ENCODE peak calls at places on chromosome 21, in ten cellular contexts. V, U, I, F, X, Y, O, P, Z and H are unnamed samples.
A peak's percentile ranks its signal among the peaks of the same experiment; 100 is the strongest.

GRCh38 chr21:15617968-15618367 is 111.8 kb upstream of the USP25 start:
- DNase-seq in V (peak; percentile 73), U (no peak), I (no peak), F (no peak), X (no peak), Y (no peak), O (peak; percentile 83), P (no peak), Z (no peak), H (no peak)

GRCh38 chr21:45997205-45997494 is 15.6 kb downstream of the COL6A1 start:
- DNase-seq in V (no peak), U (no peak), I (no peak), F (no peak), X (no peak), Y (no peak), O (no peak), P (no peak), Z (no peak), H (no peak)

GRCh38 chr21:31905444-31906400 is 32.9 kb downstream of the HUNK start:
- DNase-seq in V (peak; percentile 59), U (no peak), I (no peak), F (no peak), X (no peak), Y (peak; percentile 27), O (no peak), P (no peak), Z (no peak), H (no peak)

GRCh38 chr21:15141236-15141970 is 76.6 kb upstream of the NRIP1 start:
- DNase-seq in V (no peak), U (no peak), I (no peak), F (no peak), X (no peak), Y (no peak), O (no peak), P (peak; percentile 89), Z (peak; percentile 9), H (no peak)

GRCh38 chr21:24895885-24896734 is 711.2 kb downstream of the MRPL39 start:
- DNase-seq in V (peak; percentile 37), U (peak; percentile 15), I (no peak), F (no peak), X (no peak), Y (no peak), O (peak; percentile 6), P (no peak), Z (peak; percentile 13), H (no peak)

GRCh38 chr21:45922648-45923047 is 58.9 kb upstream of the COL6A1 start:
- DNase-seq in V (no peak), U (no peak), I (no peak), F (no peak), X (no peak), Y (no peak), O (no peak), P (peak; percentile 53), Z (no peak), H (no peak)

GRCh38 chr21:20971296-20971921 is 26.8 kb upstream of the NCAM2 start:
- DNase-seq in V (peak; percentile 39), U (peak; percentile 51), I (peak; percentile 82), F (peak; percentile 35), X (no peak), Y (peak; percentile 47), O (peak; percentile 88), P (no peak), Z (peak; percentile 42), H (no peak)

GRCh38 chr21:34190576-34191301 is 117.4 kb downstream of the MRPS6 start:
- DNase-seq in V (no peak), U (no peak), I (no peak), F (no peak), X (no peak), Y (no peak), O (no peak), P (no peak), Z (no peak), H (no peak)

GRCh38 chr21:29334717-29335428 is 36.2 kb downstream of the BACH1 start:
- DNase-seq in V (peak; percentile 93), U (no peak), I (no peak), F (no peak), X (no peak), Y (no peak), O (peak; percentile 91), P (no peak), Z (no peak), H (no peak)

GRCh38 chr21:45322231-45322959 is 34.7 kb upstream of the POFUT2 start:
- DNase-seq in V (no peak), U (no peak), I (no peak), F (peak; percentile 23), X (peak; percentile 33), Y (no peak), O (no peak), P (peak; percentile 55), Z (no peak), H (no peak)

GRCh38 chr21:41831453-41831831 is 47.7 kb downstream of the PRDM15 start:
- DNase-seq in V (no peak), U (no peak), I (no peak), F (no peak), X (no peak), Y (no peak), O (no peak), P (no peak), Z (no peak), H (no peak)

GRCh38 chr21:41830764-41831452 is 48.2 kb downstream of the PRDM15 start:
- DNase-seq in V (no peak), U (no peak), I (no peak), F (no peak), X (no peak), Y (no peak), O (no peak), P (no peak), Z (no peak), H (no peak)

GRCh38 chr21:41833138-41834115 is 45.7 kb downstream of the PRDM15 start:
- DNase-seq in V (no peak), U (no peak), I (no peak), F (no peak), X (no peak), Y (no peak), O (no peak), P (no peak), Z (no peak), H (no peak)

GRCh38 chr21:41834252-41834925 is 44.8 kb downstream of the PRDM15 start:
- DNase-seq in V (no peak), U (no peak), I (no peak), F (no peak), X (no peak), Y (no peak), O (no peak), P (no peak), Z (no peak), H (no peak)

GRCh38 chr21:41832230-41833137 is 46.7 kb downstream of the PRDM15 start:
- DNase-seq in V (no peak), U (no peak), I (no peak), F (no peak), X (no peak), Y (no peak), O (no peak), P (no peak), Z (no peak), H (no peak)
- TF ChIP-seq CTCF in V (no peak), U (no peak), I (no peak), F (peak; percentile 24), X (no peak), Y (no peak), O (no peak), P (no peak), Z (peak; percentile 1), H (no peak)

GRCh38 chr21:38333290-38334272 is 76.8 kb downstream of the KCNJ15 start:
- DNase-seq in V (no peak), U (no peak), I (no peak), F (no peak), X (no peak), Y (no peak), O (peak; percentile 66), P (no peak), Z (no peak), H (no peak)
- TF ChIP-seq CTCF in V (peak; percentile 7), U (no peak), I (no peak), F (peak; percentile 61), X (peak; percentile 19), Y (no peak), O (peak; percentile 74), P (peak; percentile 11), Z (peak; percentile 13), H (peak; percentile 28)

GRCh38 chr21:38042246-38042645 is 126.0 kb upstream of the KCNJ6 start:
- DNase-seq in V (no peak), U (no peak), I (no peak), F (no peak), X (no peak), Y (no peak), O (peak; percentile 1), P (no peak), Z (no peak), H (no peak)

GRCh38 chr21:38039841-38040240 is 123.6 kb upstream of the KCNJ6 start:
- DNase-seq in V (no peak), U (no peak), I (no peak), F (no peak), X (no peak), Y (no peak), O (no peak), P (no peak), Z (no peak), H (no peak)

GRCh38 chr21:38041493-38041892 is 125.2 kb upstream of the KCNJ6 start:
- DNase-seq in V (no peak), U (no peak), I (no peak), F (peak; percentile 32), X (no peak), Y (no peak), O (no peak), P (no peak), Z (no peak), H (no peak)

GRCh38 chr21:38037416-38037815 is 121.2 kb upstream of the KCNJ6 start:
- DNase-seq in V (peak; percentile 27), U (no peak), I (no peak), F (no peak), X (no peak), Y (no peak), O (peak; percentile 0), P (no peak), Z (no peak), H (no peak)

GRCh38 chr21:38039369-38039768 is 123.1 kb upstream of the KCNJ6 start:
- DNase-seq in V (no peak), U (no peak), I (no peak), F (no peak), X (no peak), Y (no peak), O (no peak), P (no peak), Z (peak; percentile 3), H (no peak)
- TF ChIP-seq CTCF in V (no peak), U (no peak), I (no peak), F (no peak), X (no peak), Y (no peak), O (no peak), P (no peak), Z (no peak), H (no peak)

DNA sequence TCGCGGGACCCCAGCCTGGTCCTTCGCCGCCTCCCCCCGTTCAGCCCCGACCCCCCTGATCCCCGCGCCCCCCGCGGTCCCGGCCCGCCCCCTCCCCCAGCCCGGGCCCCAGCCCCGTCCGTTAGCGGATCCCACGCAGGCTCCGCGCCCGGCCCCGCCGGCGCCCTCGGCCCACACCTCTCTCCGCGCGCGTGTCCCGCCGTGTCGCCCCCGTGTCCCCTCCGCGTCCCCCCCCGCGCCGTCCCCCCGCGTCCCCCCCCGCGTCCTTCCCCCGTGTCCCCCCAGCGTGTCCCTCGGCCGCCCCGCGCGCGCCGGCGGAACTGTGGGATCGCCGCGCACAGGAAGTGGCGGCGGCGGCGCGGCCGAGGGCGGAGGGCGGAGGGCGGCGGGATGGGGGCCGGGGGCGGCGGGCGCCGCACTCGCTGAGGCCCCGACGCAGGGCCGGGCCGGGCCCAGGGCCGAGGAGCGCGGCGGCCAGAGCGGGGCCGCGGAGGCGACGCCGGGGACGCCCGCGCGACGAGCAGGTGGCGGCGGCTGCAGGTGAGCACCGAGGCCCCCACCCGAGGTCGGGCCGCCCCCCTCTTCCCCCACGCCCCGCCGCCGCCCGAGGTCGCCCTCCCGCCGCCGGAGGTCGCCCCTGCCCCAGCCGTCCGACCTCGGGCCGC is at the start of gene AGPAT3:
- DNase-seq in V (no peak), U (no peak), I (peak; percentile 23), F (no peak), X (peak; percentile 26), Y (peak; percentile 56), O (no peak), P (no peak), Z (peak; percentile 58), H (no peak)
- TF ChIP-seq CTCF in V (no peak), U (no peak), I (no peak), F (no peak), X (no peak), Y (no peak), O (no peak), P (no peak), Z (no peak), H (no peak)